ENCODE peak calls at places on chromosomes 4 and X, in ten cellular contexts. D, H, Q, S, P, A, E, K, L and F are unnamed samples.

GRCh38 chr4:116796022-116796421 is 289.4 kb downstream of the TRAM1L1 start:
- DNase-seq in D (no peak), E (no peak), Q (no peak), A (peak; percentile 15), K (no peak), L (no peak), H (no peak), P (no peak), S (no peak), F (no peak)

GRCh38 chr4:32985256-32985655 is 2265.1 kb downstream of the PCDH7 start:
- DNase-seq in S (no peak), D (no peak), A (peak; percentile 63), K (no peak), H (no peak), L (peak; percentile 16), Q (peak; percentile 54), P (no peak), E (peak; percentile 34), F (peak; percentile 62)

GRCh38 chr4:835148-836002 is 9.4 kb upstream of the CPLX1 start:
- DNase-seq in P (peak; percentile 57), H (peak; percentile 69), E (no peak), D (no peak), K (no peak), Q (no peak), S (no peak), L (no peak), A (no peak), F (no peak)

GRCh38 chr4:60657802-60658201 is 542.3 kb upstream of the ADGRL3 start:
- DNase-seq in Q (peak; percentile 2), A (no peak), P (no peak), K (no peak), D (no peak), L (peak; percentile 24), S (peak; percentile 13), H (no peak), E (no peak), F (peak; percentile 40)

GRCh38 chrX:2511326-2511725 is 10.6 kb upstream of the DHRSX start:
- DNase-seq in H (no peak), E (no peak), S (no peak), L (no peak), A (no peak), P (no peak), Q (no peak), K (no peak), D (no peak), F (no peak)

GRCh38 chr4:94453534-94453963 is 1.8 kb downstream of the PDLIM5 start:
- DNase-seq in P (no peak), L (no peak), D (no peak), H (no peak), A (no peak), S (no peak), Q (no peak), K (no peak), E (no peak), F (no peak)

GRCh38 chr4:102139132-102139573 is 206.1 kb downstream of the SLC39A8 start:
- DNase-seq in L (peak; percentile 96), D (no peak), K (no peak), H (no peak), Q (peak; percentile 75), P (no peak), S (no peak), E (peak; percentile 97), A (peak; percentile 66), F (peak; percentile 93)

GRCh38 chr4:81915430-81915829 is 443.7 kb upstream of the RASGEF1B start:
- DNase-seq in P (no peak), Q (no peak), S (no peak), A (no peak), E (no peak), D (no peak), K (no peak), L (no peak), H (no peak), F (no peak)

GRCh38 chr4:173475751-173476150 is 54.3 kb downstream of the HAND2 start:
- DNase-seq in L (no peak), Q (no peak), H (no peak), P (no peak), S (no peak), E (no peak), K (no peak), D (no peak), A (no peak), F (no peak)

GRCh38 chr4:182143086-182143821 is 99.9 kb upstream of the TENM3 start:
- DNase-seq in E (no peak), A (peak; percentile 28), L (peak; percentile 9), P (no peak), K (no peak), H (no peak), S (peak; percentile 29), Q (peak; percentile 55), D (peak; percentile 33), F (peak; percentile 28)

GRCh38 chrX:129544780-129545179 is 4.7 kb downstream of the OCRL start:
- DNase-seq in S (no peak), L (no peak), D (no peak), H (no peak), P (no peak), A (no peak), Q (no peak), E (no peak), K (no peak), F (no peak)

GRCh38 chr4:105126311-105127153 is 20.1 kb upstream of the TET2 start:
- DNase-seq in D (no peak), L (peak; percentile 74), A (no peak), Q (peak; percentile 22), P (no peak), E (peak; percentile 41), S (peak; percentile 67), H (no peak), K (no peak), F (peak; percentile 58)

GRCh38 chr4:147933316-147933715 is 201.4 kb downstream of the ARHGAP10 start:
- DNase-seq in E (no peak), D (peak; percentile 24), H (no peak), L (peak; percentile 17), S (peak; percentile 59), A (no peak), K (no peak), P (no peak), Q (peak; percentile 8), F (no peak)

GRCh38 chrX:84724576-84724975 is 222.3 kb upstream of the HDX start:
- DNase-seq in L (no peak), Q (no peak), S (no peak), A (no peak), D (no peak), P (no peak), K (no peak), E (no peak), H (no peak), F (no peak)

GRCh38 chrX:128698528-128698927 is 646.3 kb upstream of the ACTRT1 start:
- DNase-seq in P (no peak), A (no peak), E (no peak), L (no peak), D (no peak), S (no peak), H (no peak), Q (peak; percentile 0), K (no peak), F (no peak)

GRCh38 chr4:138114434-138114833 is 127.7 kb downstream of the SLC7A11 start:
- DNase-seq in L (peak; percentile 6), D (no peak), P (no peak), K (no peak), A (no peak), Q (no peak), H (no peak), S (peak; percentile 13), E (peak; percentile 4), F (no peak)

GRCh38 chr4:147312376-147313046 is 168.4 kb upstream of the EDNRA start:
- DNase-seq in S (peak; percentile 81), P (no peak), E (no peak), A (peak; percentile 27), Q (peak; percentile 44), D (no peak), K (no peak), L (no peak), H (no peak), F (peak; percentile 38)

GRCh38 chr4:26936284-26937065 is 75.8 kb downstream of the STIM2 start:
- DNase-seq in S (peak; percentile 23), H (peak; percentile 35), K (no peak), L (peak; percentile 14), P (peak; percentile 32), Q (peak; percentile 54), E (no peak), A (peak; percentile 6), D (no peak), F (no peak)

GRCh38 chrX:25191403-25191802 is 175.6 kb upstream of the ARX start:
- DNase-seq in S (no peak), D (peak; percentile 15), E (no peak), K (no peak), A (no peak), Q (no peak), P (no peak), H (no peak), L (no peak), F (no peak)
- TF ChIP-seq CTCF in S (no peak), D (peak; percentile 32), E (no peak), K (no peak), A (peak; percentile 19), Q (no peak), P (no peak), H (no peak), L (no peak), F (peak; percentile 8)

GRCh38 chrX:56231706-56232105 is 450 bp upstream of the KLF8 start:
- DNase-seq in L (no peak), S (no peak), A (no peak), H (no peak), K (no peak), E (no peak), D (no peak), P (no peak), Q (no peak), F (no peak)
- H3K4me3 ChIP-seq in L (no peak overlapping the region), S (no peak overlapping the region), A (peak overlapping the region; percentile 5), H (peak overlapping the region; percentile 70), K (no peak overlapping the region), E (peak overlapping the region; percentile 30), D (no peak overlapping the region), P (peak overlapping the region; percentile 63), Q (no peak overlapping the region), F (no peak overlapping the region)

GRCh38 chr4:5615496-5616075 is 92.8 kb downstream of the EVC2 start:
- DNase-seq in P (no peak), K (peak; percentile 66), Q (no peak), S (no peak), E (no peak), D (no peak), A (no peak), H (no peak), L (no peak), F (no peak)

GRCh38 chr4:5616331-5616950 is 91.9 kb downstream of the EVC2 start:
- DNase-seq in P (no peak), E (no peak), A (no peak), Q (no peak), H (no peak), D (no peak), L (no peak), K (peak; percentile 77), S (no peak), F (no peak)

GRCh38 chr4:5609265-5610007 is 98.9 kb downstream of the EVC2 start:
- DNase-seq in S (no peak), H (no peak), K (peak; percentile 53), Q (no peak), A (no peak), D (no peak), P (no peak), E (no peak), L (no peak), F (no peak)

GRCh38 chr4:5611656-5612187 is 96.6 kb downstream of the EVC2 start:
- DNase-seq in E (no peak), H (no peak), A (no peak), L (no peak), D (no peak), S (peak; percentile 35), Q (no peak), P (no peak), K (no peak), F (no peak)
- TF ChIP-seq CTCF in E (no peak), H (no peak), A (no peak), L (no peak), D (no peak), S (no peak), Q (no peak), P (no peak), K (no peak), F (no peak)

GRCh38 chr4:20984011-20984836 is 284.0 kb downstream of the PACRGL start:
- DNase-seq in L (no peak), H (peak; percentile 65), A (no peak), K (no peak), D (peak; percentile 9), Q (no peak), P (no peak), S (no peak), E (no peak), F (peak; percentile 3)
- H3K4me3 ChIP-seq in L (no peak overlapping the region), H (no peak overlapping the region), A (no peak overlapping the region), K (no peak overlapping the region), D (no peak overlapping the region), Q (no peak overlapping the region), P (no peak overlapping the region), S (no peak overlapping the region), E (peak overlapping the region; percentile 15), F (no peak overlapping the region)